ENCODE peak calls at places on chromosomes 5 and 9, in five cellular contexts. N, Z, B, J and A are unnamed samples.

GRCh38 chr5:177427211-177427822 is 841 bp downstream of the GRK6 start:
- DNase-seq in B (no peak), N (no peak), J (no peak), Z (no peak), A (peak; percentile 26)

GRCh38 chr5:58545912-58546311 is 37.0 kb upstream of the RAB3C start:
- DNase-seq in B (no peak), Z (no peak), J (no peak), N (no peak), A (no peak)

GRCh38 chr5:79001471-79001870 is 16.4 kb upstream of the ARSB start:
- DNase-seq in B (no peak), N (no peak), Z (no peak), J (peak; percentile 13), A (no peak)

GRCh38 chr9:130243015-130243881 is 22.3 kb upstream of the HMCN2 start:
- DNase-seq in Z (peak; percentile 85), J (peak; percentile 18), N (peak; percentile 76), B (peak; percentile 50), A (peak; percentile 81)

GRCh38 chr5:168529361-168530234 is 493 bp downstream of the FBLL1 start:
- DNase-seq in N (no peak), J (no peak), Z (no peak), B (no peak), A (no peak)

GRCh38 chr9:138010274-138010800 is 132.8 kb downstream of the CACNA1B start:
- DNase-seq in B (no peak), J (no peak), Z (no peak), N (no peak), A (no peak)

GRCh38 chr9:98978231-98978681 is 34.5 kb downstream of the COL15A1 start:
- DNase-seq in J (no peak), B (peak; percentile 40), Z (no peak), N (no peak), A (no peak)

GRCh38 chr9:84153885-84154284 is 173.3 kb downstream of the RMI1 start:
- DNase-seq in N (no peak), Z (no peak), B (no peak), J (peak; percentile 48), A (no peak)

GRCh38 chr9:88049677-88050307 is 75.5 kb upstream of the CDK20 start:
- DNase-seq in B (no peak), Z (no peak), N (no peak), J (no peak), A (no peak)

GRCh38 chr5:158326241-158326640 is 467.3 kb upstream of the CLINT1 start:
- DNase-seq in Z (no peak), B (no peak), N (no peak), J (no peak), A (no peak)